ENCODE peak calls at places on chromosomes 16 and 17, in five cellular contexts. O is CD8-positive, alpha-beta T cell; I is testis; U is heart left ventricle; G is dorsolateral prefrontal cortex. X is an unnamed sample.

GRCh38 chr17:70848785-70849184 is 679.5 kb downstream of the KCNJ2 start:
- DNase-seq in U (no peak), I (no peak), O (no peak), G (no peak), X (no peak)

GRCh38 chr16:79599837-79600635 is 501 bp downstream of the MAF start:
- DNase-seq in O (no peak), G (peak; percentile 59), U (peak; percentile 71), I (peak; percentile 69), X (peak; percentile 46)

GRCh38 chr17:27896656-27897055 is 3.5 kb upstream of the LYRM9 start:
- DNase-seq in G (no peak), O (no peak), U (no peak), I (no peak), X (no peak)

GRCh38 chr17:69769050-69769449 is 306.0 kb upstream of the KCNJ16 start:
- DNase-seq in I (no peak), U (no peak), O (no peak), G (no peak), X (no peak)

GRCh38 chr17:43327421-43327820 is 71.4 kb upstream of the ARL4D start:
- DNase-seq in U (no peak), I (no peak), O (no peak), G (no peak), X (no peak)

GRCh38 chr17:31248986-31249385 is 48.1 kb downstream of the OMG start:
- DNase-seq in U (no peak), G (no peak), O (no peak), I (no peak), X (no peak)

GRCh38 chr16:72857841-72858594 is 189.9 kb downstream of the ZFHX3 start:
- DNase-seq in U (no peak), I (no peak), G (no peak), O (no peak), X (no peak)

GRCh38 chr16:48176635-48177408 is 21.0 kb upstream of the ABCC12 start:
- DNase-seq in O (no peak), I (no peak), G (no peak), U (no peak), X (no peak)

GRCh38 chr16:10668322-10669045 is 26.2 kb downstream of the TEKT5 start:
- DNase-seq in I (no peak), U (no peak), G (peak; percentile 47), O (no peak), X (no peak)

DNA sequence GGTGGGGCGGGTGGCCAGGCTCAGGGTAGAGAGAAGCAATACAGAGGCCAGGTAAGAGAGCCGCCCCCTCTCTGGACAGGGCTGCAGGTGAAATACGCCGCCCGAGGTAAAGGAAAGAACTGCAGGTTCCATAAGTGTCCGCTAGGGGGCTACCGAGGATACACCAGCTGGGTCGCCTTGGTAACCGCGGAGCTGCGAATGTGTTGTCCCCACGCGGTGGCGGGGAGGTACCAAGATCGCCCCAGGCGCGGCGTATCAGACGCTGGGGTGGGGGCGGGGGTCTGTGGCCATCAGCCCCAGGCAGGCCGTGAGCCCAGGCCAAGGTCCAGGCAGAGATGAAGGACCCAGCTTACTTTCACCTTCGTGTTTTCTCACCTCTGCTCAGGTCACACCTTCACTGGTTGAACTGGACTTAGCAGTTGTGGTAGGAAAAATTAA is 18.4 kb upstream of the ZFP90 start:
- DNase-seq in O (peak; percentile 74), U (peak; percentile 79), I (peak; percentile 97), G (peak; percentile 84), X (peak; percentile 80)
- H3K4me3 ChIP-seq in O (peak overlapping the region; percentile 33), U (peak overlapping the region; percentile 26), I (peak overlapping the region; percentile 34), G (peak overlapping the region; percentile 54), X (peak overlapping the region; percentile 16)

DNA sequence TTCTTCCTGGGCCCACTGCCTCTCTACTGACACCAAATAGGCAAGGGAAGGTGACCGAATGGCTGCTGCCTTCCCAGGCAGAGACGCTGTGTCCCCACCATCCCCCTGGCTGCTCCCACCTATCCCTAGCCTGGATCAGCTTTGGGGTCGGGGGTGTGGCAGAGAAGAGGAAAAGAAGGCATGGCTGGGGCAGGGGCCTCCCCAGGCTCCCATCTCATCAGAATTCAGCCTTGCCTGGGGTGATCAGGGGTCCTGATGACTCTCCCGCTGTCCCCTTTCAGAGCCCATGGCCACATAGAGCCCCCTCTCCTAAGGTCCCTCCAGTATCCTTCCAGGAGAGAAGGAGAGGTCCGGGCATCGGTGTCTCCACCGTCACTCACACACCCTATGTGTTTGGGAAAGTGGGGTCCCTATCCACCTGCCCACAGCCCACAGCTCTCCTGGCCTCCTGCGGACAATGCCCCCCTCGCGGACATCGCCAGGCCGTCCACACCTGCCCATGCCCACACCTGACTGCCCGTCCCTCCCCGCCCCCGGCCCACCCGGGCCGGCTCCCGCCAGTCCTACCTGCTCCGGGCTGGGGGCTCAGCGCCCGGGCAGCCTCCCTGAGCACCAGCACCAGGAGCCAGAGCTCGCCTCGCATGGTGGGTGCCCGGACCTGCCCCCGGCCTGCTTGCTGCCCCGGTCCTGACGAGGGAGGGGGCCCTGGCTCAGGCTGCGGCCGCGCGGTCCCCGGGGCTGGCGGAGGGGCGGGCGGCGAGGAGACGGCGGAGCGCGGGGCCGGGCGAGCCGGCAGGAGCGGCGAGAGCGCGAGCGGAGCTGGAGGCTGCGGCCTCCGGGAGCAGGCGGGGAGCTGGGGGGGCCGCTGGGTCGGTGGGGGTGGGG is at the start of gene PLXDC1:
- DNase-seq in O (no peak), I (no peak), U (no peak), G (no peak), X (no peak)
- H3K4me3 ChIP-seq in O (peak within 1 kb of the TSS; percentile 100), I (peak within 1 kb of the TSS; percentile 72), U (peak within 1 kb of the TSS; percentile 95), G (peak within 1 kb of the TSS; percentile 85), X (peak within 1 kb of the TSS; percentile 90)

GRCh38 chr17:32854177-32854576 is 22.7 kb downstream of the MYO1D start:
- DNase-seq in U (no peak), G (no peak), O (no peak), I (no peak), X (no peak)
- H3K4me3 ChIP-seq in U (no peak overlapping the region), G (no peak overlapping the region), O (no peak overlapping the region), I (no peak overlapping the region), X (no peak overlapping the region)

DNA sequence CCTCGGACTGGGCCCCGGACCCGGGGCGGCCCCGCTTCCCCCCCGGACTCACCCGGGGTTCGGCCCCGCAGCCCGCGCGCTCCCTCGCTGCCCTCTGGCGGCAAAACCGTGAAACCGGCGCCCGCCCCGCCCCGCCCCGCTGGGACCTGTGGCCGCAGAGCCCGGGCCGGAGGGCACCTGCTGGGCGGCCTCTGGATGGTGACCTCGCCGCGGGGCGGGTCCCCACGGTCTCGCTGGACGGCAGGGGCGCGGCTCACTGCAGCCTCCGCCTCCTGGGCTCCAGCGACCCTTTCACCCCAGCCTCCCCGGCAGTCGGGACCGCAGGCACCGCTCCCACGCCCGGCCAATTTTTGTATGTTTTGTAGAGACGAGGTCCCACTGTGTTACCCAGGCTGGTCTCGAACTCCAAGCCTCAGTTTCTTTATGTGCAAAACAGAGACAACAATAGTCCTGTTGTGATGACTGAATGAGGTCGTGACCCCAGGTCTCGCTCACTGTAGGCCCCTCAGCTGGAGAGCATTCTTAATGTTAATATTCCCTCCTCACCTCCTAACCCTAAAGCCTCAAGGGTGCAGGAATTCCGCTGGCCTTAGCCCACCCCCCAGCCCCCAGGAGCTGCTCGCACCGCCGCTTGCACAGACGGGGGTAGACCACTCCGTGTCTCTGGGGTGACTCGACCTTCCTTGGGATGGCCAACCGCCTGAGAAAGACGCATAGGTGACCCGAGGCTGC is 33.7 kb upstream of the RPH3AL start:
- DNase-seq in O (peak; percentile 49), I (peak; percentile 67), G (peak; percentile 71), U (peak; percentile 85), X (peak; percentile 29)
- H3K4me3 ChIP-seq in O (no peak overlapping the region), I (peak overlapping the region; percentile 62), G (peak overlapping the region; percentile 47), U (peak overlapping the region; percentile 32), X (peak overlapping the region; percentile 44)

GRCh38 chr16:75288596-75289120 is 37.2 kb upstream of the BCAR1 start:
- DNase-seq in U (no peak), G (no peak), I (no peak), O (peak; percentile 40), X (peak; percentile 52)

GRCh38 chr16:75289189-75289588 is 37.8 kb upstream of the BCAR1 start:
- DNase-seq in I (no peak), G (no peak), O (no peak), U (no peak), X (no peak)

GRCh38 chr16:75288181-75288580 is 36.8 kb upstream of the BCAR1 start:
- DNase-seq in U (no peak), O (no peak), I (peak; percentile 50), G (no peak), X (no peak)

GRCh38 chr16:75287708-75288107 is 36.3 kb upstream of the BCAR1 start:
- DNase-seq in G (no peak), I (peak; percentile 90), U (no peak), O (no peak), X (no peak)

GRCh38 chr16:75286996-75287395 is 35.6 kb upstream of the BCAR1 start:
- DNase-seq in O (no peak), U (no peak), G (no peak), I (no peak), X (no peak)
- H3K4me3 ChIP-seq in O (no peak overlapping the region), U (no peak overlapping the region), G (no peak overlapping the region), I (no peak overlapping the region), X (no peak overlapping the region)

GRCh38 chr16:24609740-24610420 is 70.5 kb downstream of the RBBP6 start:
- DNase-seq in G (peak; percentile 81), U (peak; percentile 26), I (peak; percentile 63), O (no peak), X (no peak)
- H3K4me3 ChIP-seq in G (peak overlapping the region; percentile 69), U (peak overlapping the region; percentile 36), I (peak overlapping the region; percentile 36), O (peak overlapping the region; percentile 15), X (no peak overlapping the region)

GRCh38 chr17:78988152-78988551 is 8.4 kb upstream of the LGALS3BP start:
- DNase-seq in I (no peak), G (no peak), O (no peak), U (no peak), X (no peak)
- H3K4me3 ChIP-seq in I (no peak overlapping the region), G (no peak overlapping the region), O (no peak overlapping the region), U (no peak overlapping the region), X (no peak overlapping the region)

GRCh38 chr17:58332720-58333395 is 4.3 kb upstream of the TSPOAP1 start:
- DNase-seq in G (no peak), U (no peak), I (no peak), O (no peak), X (no peak)

GRCh38 chr17:58335061-58335731 is 6.6 kb upstream of the TSPOAP1 start:
- DNase-seq in I (peak; percentile 46), G (no peak), U (no peak), O (no peak), X (no peak)

GRCh38 chr17:58335779-58336455 is 7.3 kb upstream of the TSPOAP1 start:
- DNase-seq in O (no peak), I (no peak), G (no peak), U (no peak), X (peak; percentile 55)

GRCh38 chr17:58333396-58334207 is 5.0 kb upstream of the TSPOAP1 start:
- DNase-seq in G (no peak), O (no peak), I (no peak), U (no peak), X (no peak)

DNA sequence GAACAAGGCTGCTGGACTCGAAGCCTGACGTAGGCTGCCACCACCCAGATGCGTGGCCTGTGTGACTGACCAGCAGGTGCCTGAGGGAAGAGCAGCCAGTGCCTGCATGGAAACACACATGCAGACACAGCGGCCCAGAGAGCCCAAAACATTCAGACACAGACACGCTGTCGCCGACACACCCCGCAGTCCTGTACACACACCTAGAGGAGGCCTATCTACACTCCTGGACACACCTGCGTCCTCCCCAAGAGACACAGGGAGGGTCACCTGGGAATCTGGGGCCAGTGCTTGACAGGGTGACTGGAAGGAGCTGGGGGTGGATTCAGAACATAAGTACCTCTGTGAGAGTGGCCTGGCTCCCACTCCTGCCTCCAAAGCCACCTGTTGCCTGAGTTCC is 6.1 kb upstream of the TSPOAP1 start:
- DNase-seq in U (no peak), O (no peak), G (no peak), I (no peak), X (no peak)
- H3K4me3 ChIP-seq in U (no peak overlapping the region), O (peak overlapping the region; percentile 90), G (no peak overlapping the region), I (no peak overlapping the region), X (peak overlapping the region; percentile 98)

X was measured in effector memory CD4-positive, alpha-beta T cell.